ENCODE peak calls at places on chromosome 13, in six cellular contexts. V is neural progenitor cell, K is GM10248, B is DMS 273 treated with DMSO at 0.1 percent for 48 hours, E is anterior cingulate cortex, L is DMS79 treated with DMSO at 0.1 percent for 48 hours. P is an unnamed sample.

GRCh38 chr13:104586010-104586746 is 1520.0 kb upstream of the SLC10A2 start:
- DNase-seq in L (no peak), E (no peak), V (no peak), K (no peak), B (no peak), P (no peak)

GRCh38 chr13:68970532-68970931 is 1137.1 kb upstream of the ATXN8OS start:
- DNase-seq in K (no peak), E (no peak), B (no peak), V (no peak), L (no peak), P (no peak)

GRCh38 chr13:73138967-73139491 is 80.2 kb downstream of the KLF5 start:
- DNase-seq in L (no peak), E (no peak), B (no peak), V (no peak), K (no peak), P (no peak)

GRCh38 chr13:51981355-51981754 is 29.9 kb downstream of the ATP7B start:
- DNase-seq in B (no peak), E (no peak), L (no peak), K (no peak), V (no peak), P (no peak)

GRCh38 chr13:57673197-57673596 is 41.7 kb downstream of the PCDH17 start:
- DNase-seq in L (no peak), K (no peak), V (peak), E (no peak), B (no peak), P (no peak)

GRCh38 chr13:104962411-104962810 is 1573.1 kb downstream of the EFNB2 start:
- DNase-seq in K (no peak), E (no peak), L (no peak), B (peak), V (no peak), P (no peak)

GRCh38 chr13:45047394-45048328 is 58.3 kb downstream of the GPALPP1 start:
- DNase-seq in B (peak), K (peak), V (peak), L (peak), E (peak), P (peak)

GRCh38 chr13:53200498-53201453 is 172.2 kb downstream of the OLFM4 start:
- DNase-seq in K (peak), B (no peak), V (peak), E (no peak), L (no peak), P (peak)

GRCh38 chr13:113083402-113084061 is 22.1 kb upstream of the F7 start:
- DNase-seq in V (no peak), E (no peak), L (peak), K (no peak), B (peak), P (no peak)

GRCh38 chr13:43021926-43022670 is 1.3 kb upstream of the DNAJC15 start:
- DNase-seq in E (no peak), L (no peak), K (no peak), V (no peak), B (no peak), P (no peak)

GRCh38 chr13:25463496-25463895 is 91.7 kb downstream of the ATP8A2 start:
- DNase-seq in L (no peak), K (no peak), V (no peak), E (no peak), B (no peak), P (no peak)

GRCh38 chr13:79338343-79338742 is 67.7 kb downstream of the RBM26 start:
- DNase-seq in V (no peak), L (no peak), K (no peak), E (no peak), B (no peak), P (no peak)

GRCh38 chr13:28000567-28000966 is 12.1 kb upstream of the URAD start:
- DNase-seq in V (peak), L (no peak), B (no peak), E (no peak), K (no peak), P (no peak)

GRCh38 chr13:34412817-34413365 is 529.2 kb upstream of the NBEA start:
- DNase-seq in B (no peak), E (no peak), V (no peak), L (no peak), K (no peak), P (no peak)

GRCh38 chr13:99200433-99201167 is at the start of gene UBAC2:
- DNase-seq in V (peak), B (peak), L (peak), K (peak), E (peak), P (peak)

GRCh38 chr13:110680852-110681251 is 25.1 kb downstream of the CARS2 start:
- DNase-seq in L (no peak), E (no peak), B (no peak), K (peak), V (peak), P (no peak)

GRCh38 chr13:20495087-20496023 is 30.3 kb downstream of the CRYL1 start:
- DNase-seq in L (peak), B (no peak), K (peak), E (no peak), V (peak), P (peak)

GRCh38 chr13:50133277-50133953 is 118.2 kb downstream of the KCNRG start:
- DNase-seq in E (no peak), V (peak), L (no peak), B (no peak), K (no peak), P (no peak)

GRCh38 chr13:23634897-23635296 is 64.7 kb downstream of the TNFRSF19 start:
- DNase-seq in V (no peak), K (no peak), B (no peak), E (no peak), L (no peak), P (no peak)

GRCh38 chr13:112142401-112142930 is 75.5 kb downstream of the SOX1 start:
- DNase-seq in V (no peak), L (no peak), E (no peak), K (no peak), B (no peak), P (no peak)

GRCh38 chr13:79404985-79405384 is 1.1 kb downstream of the RBM26 start:
- DNase-seq in E (no peak), K (peak), B (no peak), L (no peak), V (no peak), P (peak)

GRCh38 chr13:30844548-30845296 is 61.3 kb upstream of the MEDAG start:
- DNase-seq in L (no peak), B (no peak), K (no peak), V (no peak), E (no peak), P (no peak)

GRCh38 chr13:113070855-113071254 is 34.7 kb upstream of the F7 start:
- DNase-seq in L (no peak), K (no peak), E (no peak), B (no peak), V (no peak), P (no peak)

P was measured in GM13977.